ENCODE peak calls at places on chromosomes 13 and 19, in eight cellular contexts. N, T, I, V, J, H, F and S are unnamed samples.

GRCh38 chr13:33611016-33611805 is 206.7 kb upstream of the RFC3 start:
- DNase-seq in N (no peak), T (no peak), I (no peak), V (no peak), J (peak), H (no peak), F (peak), S (peak)

GRCh38 chr13:48531416-48532145 is 1.3 kb downstream of the RCBTB2 start:
- DNase-seq in N (peak), T (no peak), I (no peak), V (no peak), J (peak), H (no peak), F (peak), S (no peak)

GRCh38 chr19:40530091-40530901 is 46.4 kb upstream of the SHKBP1 start:
- DNase-seq in N (peak), T (no peak), I (no peak), V (no peak), J (no peak), H (no peak), F (peak), S (peak)

GRCh38 chr13:40231311-40231710 is 435.1 kb downstream of the FOXO1 start:
- DNase-seq in N (no peak), T (no peak), I (no peak), V (no peak), J (no peak), H (no peak), F (no peak), S (no peak)

GRCh38 chr19:40658031-40658430 is 32.4 kb downstream of the NUMBL start:
- DNase-seq in N (no peak), T (no peak), I (no peak), V (no peak), J (no peak), H (no peak), F (no peak), S (no peak)

GRCh38 chr13:29991343-29991742 is 140.9 kb upstream of the UBL3 start:
- DNase-seq in N (no peak), T (no peak), I (no peak), V (peak), J (peak), H (no peak), F (no peak), S (no peak)

GRCh38 chr19:3284759-3285646 is 60.5 kb downstream of the CELF5 start:
- DNase-seq in N (peak), T (peak), I (peak), V (no peak), J (peak), H (no peak), F (no peak), S (peak)

GRCh38 chr13:50476579-50476978 is 366.9 kb downstream of the DLEU7 start:
- DNase-seq in N (no peak), T (no peak), I (no peak), V (no peak), J (no peak), H (no peak), F (no peak), S (no peak)

GRCh38 chr19:29417048-29417447 is 108.7 kb upstream of the VSTM2B start:
- DNase-seq in N (no peak), T (no peak), I (no peak), V (no peak), J (no peak), H (no peak), F (no peak), S (no peak)

GRCh38 chr19:48873476-48874308 is 1.5 kb downstream of the PPP1R15A start:
- DNase-seq in N (no peak), T (no peak), I (no peak), V (no peak), J (no peak), H (no peak), F (no peak), S (peak)

GRCh38 chr13:67107973-67108372 is 122.2 kb downstream of the PCDH9 start:
- DNase-seq in N (no peak), T (no peak), I (no peak), V (no peak), J (no peak), H (no peak), F (no peak), S (no peak)

GRCh38 chr19:4094761-4095487 is 28.2 kb upstream of the ZBTB7A start:
- DNase-seq in N (peak), T (no peak), I (no peak), V (no peak), J (no peak), H (no peak), F (no peak), S (no peak)

GRCh38 chr13:72141845-72142470 is 275.0 kb upstream of the DACH1 start:
- DNase-seq in N (no peak), T (no peak), I (no peak), V (no peak), J (no peak), H (peak), F (no peak), S (no peak)

GRCh38 chr13:76833465-76833864 is 52.7 kb downstream of the KCTD12 start:
- DNase-seq in N (no peak), T (no peak), I (no peak), V (no peak), J (no peak), H (no peak), F (no peak), S (peak)

GRCh38 chr13:60759499-60759898 is 362.5 kb downstream of the TDRD3 start:
- DNase-seq in N (peak), T (no peak), I (no peak), V (no peak), J (peak), H (peak), F (no peak), S (no peak)

GRCh38 chr19:40284501-40285352 is at the start of gene AKT2:
- DNase-seq in N (no peak), T (no peak), I (peak), V (no peak), J (peak), H (no peak), F (peak), S (no peak)

GRCh38 chr13:99757756-99758464 is 213.7 kb downstream of the ZIC5 start:
- DNase-seq in N (no peak), T (no peak), I (no peak), V (no peak), J (no peak), H (no peak), F (peak), S (peak)

GRCh38 chr13:110387451-110388140 is 80.5 kb downstream of the COL4A2 start:
- DNase-seq in N (no peak), T (no peak), I (no peak), V (no peak), J (no peak), H (no peak), F (no peak), S (no peak)

GRCh38 chr19:57477191-57478008 is at the start of gene ZNF772:
- DNase-seq in N (peak), T (peak), I (peak), V (peak), J (peak), H (peak), F (peak), S (peak)

GRCh38 chr13:90757127-90757680 is 590.3 kb upstream of the MIR17HG start:
- DNase-seq in N (no peak), T (no peak), I (no peak), V (no peak), J (no peak), H (no peak), F (no peak), S (peak)

GRCh38 chr19:746956-747355 is 4.0 kb upstream of the MISP start:
- DNase-seq in N (no peak), T (no peak), I (no peak), V (no peak), J (no peak), H (no peak), F (no peak), S (no peak)

GRCh38 chr19:11473725-11474124 is 7.1 kb downstream of the ELAVL3 start:
- DNase-seq in N (no peak), T (no peak), I (no peak), V (no peak), J (no peak), H (no peak), F (no peak), S (no peak)

GRCh38 chr19:3275068-3275582 is 50.7 kb downstream of the CELF5 start:
- DNase-seq in N (no peak), T (no peak), I (peak), V (no peak), J (no peak), H (no peak), F (peak), S (peak)

GRCh38 chr13:92590503-92590908 is 636.1 kb upstream of the GPC6 start:
- DNase-seq in N (no peak), T (no peak), I (no peak), V (no peak), J (peak), H (no peak), F (no peak), S (no peak)

GRCh38 chr13:30422056-30422914 is at the start of gene UBE2L5:
- DNase-seq in N (peak), T (no peak), I (peak), V (no peak), J (peak), H (no peak), F (peak), S (peak)

GRCh38 chr13:62678039-62678438 is 1262.4 kb upstream of the PCDH20 start:
- DNase-seq in N (no peak), T (no peak), I (no peak), V (no peak), J (no peak), H (no peak), F (no peak), S (no peak)

GRCh38 chr19:48530770-48531169 is 19.1 kb upstream of the LMTK3 start:
- DNase-seq in N (no peak), T (no peak), I (no peak), V (no peak), J (no peak), H (no peak), F (no peak), S (no peak)

GRCh38 chr19:18541992-18542935 is 1.1 kb downstream of the FKBP8 start:
- DNase-seq in N (no peak), T (no peak), I (no peak), V (no peak), J (no peak), H (no peak), F (no peak), S (peak)

GRCh38 chr19:1017906-1018305 is 3.0 kb downstream of the TMEM259 start:
- DNase-seq in N (no peak), T (no peak), I (no peak), V (no peak), J (no peak), H (no peak), F (no peak), S (no peak)

GRCh38 chr19:3402631-3403443 is 36.5 kb downstream of the NFIC start:
- DNase-seq in N (no peak), T (no peak), I (no peak), V (no peak), J (no peak), H (no peak), F (no peak), S (no peak)